ENCODE peak calls at places on chromosomes 1 and 21, in five cellular contexts. D, S, Y, K and M are unnamed samples.
A peak's percentile ranks its signal among the peaks of the same experiment; 100 is the strongest.

GRCh38 chr1:29245876-29246275 is 9.6 kb downstream of the PTPRU start:
- DNase-seq in D (peak; percentile 72), S (peak; percentile 50), Y (no peak), K (no peak), M (no peak)

GRCh38 chr1:84299536-84300260 is 1.8 kb upstream of the SAMD13 start:
- DNase-seq in D (peak; percentile 22), S (no peak), Y (no peak), K (no peak), M (no peak)

GRCh38 chr1:227961651-227962050 is 13.9 kb upstream of the WNT9A start:
- DNase-seq in D (no peak), S (peak; percentile 1), Y (peak; percentile 12), K (no peak), M (no peak)

GRCh38 chr1:68384321-68384813 is 65.4 kb downstream of the RPE65 start:
- DNase-seq in D (peak; percentile 97), S (no peak), Y (no peak), K (peak; percentile 25), M (no peak)

GRCh38 chr1:81174052-81174451 is 626.7 kb upstream of the ADGRL2 start:
- DNase-seq in D (no peak), S (no peak), Y (no peak), K (no peak), M (no peak)

GRCh38 chr1:231382426-231382825 is 39.7 kb downstream of the EGLN1 start:
- DNase-seq in D (no peak), S (no peak), Y (no peak), K (no peak), M (no peak)

GRCh38 chr1:245874942-245875580 is 632.0 kb downstream of the SMYD3 start:
- DNase-seq in D (peak; percentile 100), S (no peak), Y (peak; percentile 79), K (peak; percentile 45), M (no peak)

GRCh38 chr1:114122891-114123621 is 30.6 kb downstream of the SYT6 start:
- DNase-seq in D (peak; percentile 3), S (peak; percentile 32), Y (no peak), K (no peak), M (no peak)

GRCh38 chr1:10598088-10598712 is 123.5 kb downstream of the PEX14 start:
- DNase-seq in D (no peak), S (peak; percentile 27), Y (no peak), K (no peak), M (no peak)

GRCh38 chr1:193539731-193540459 is 353.5 kb upstream of the B3GALT2 start:
- DNase-seq in D (no peak), S (no peak), Y (no peak), K (no peak), M (no peak)

GRCh38 chr1:202112864-202113689 is 9.6 kb upstream of the GPR37L1 start:
- DNase-seq in D (peak; percentile 45), S (no peak), Y (peak; percentile 86), K (no peak), M (no peak)

GRCh38 chr1:151144474-151145157 is 1.8 kb downstream of the SEMA6C start:
- DNase-seq in D (peak; percentile 24), S (peak; percentile 17), Y (no peak), K (no peak), M (no peak)

GRCh38 chr1:9235123-9235513 is 544 bp downstream of the H6PD start:
- DNase-seq in D (peak; percentile 83), S (no peak), Y (peak; percentile 57), K (no peak), M (no peak)

GRCh38 chr1:41338820-41339219 is 22.4 kb upstream of the FOXO6 start:
- DNase-seq in D (no peak), S (peak; percentile 0), Y (no peak), K (no peak), M (no peak)

GRCh38 chr1:193727850-193728249 is 541.4 kb upstream of the B3GALT2 start:
- DNase-seq in D (no peak), S (no peak), Y (no peak), K (no peak), M (no peak)

DNA sequence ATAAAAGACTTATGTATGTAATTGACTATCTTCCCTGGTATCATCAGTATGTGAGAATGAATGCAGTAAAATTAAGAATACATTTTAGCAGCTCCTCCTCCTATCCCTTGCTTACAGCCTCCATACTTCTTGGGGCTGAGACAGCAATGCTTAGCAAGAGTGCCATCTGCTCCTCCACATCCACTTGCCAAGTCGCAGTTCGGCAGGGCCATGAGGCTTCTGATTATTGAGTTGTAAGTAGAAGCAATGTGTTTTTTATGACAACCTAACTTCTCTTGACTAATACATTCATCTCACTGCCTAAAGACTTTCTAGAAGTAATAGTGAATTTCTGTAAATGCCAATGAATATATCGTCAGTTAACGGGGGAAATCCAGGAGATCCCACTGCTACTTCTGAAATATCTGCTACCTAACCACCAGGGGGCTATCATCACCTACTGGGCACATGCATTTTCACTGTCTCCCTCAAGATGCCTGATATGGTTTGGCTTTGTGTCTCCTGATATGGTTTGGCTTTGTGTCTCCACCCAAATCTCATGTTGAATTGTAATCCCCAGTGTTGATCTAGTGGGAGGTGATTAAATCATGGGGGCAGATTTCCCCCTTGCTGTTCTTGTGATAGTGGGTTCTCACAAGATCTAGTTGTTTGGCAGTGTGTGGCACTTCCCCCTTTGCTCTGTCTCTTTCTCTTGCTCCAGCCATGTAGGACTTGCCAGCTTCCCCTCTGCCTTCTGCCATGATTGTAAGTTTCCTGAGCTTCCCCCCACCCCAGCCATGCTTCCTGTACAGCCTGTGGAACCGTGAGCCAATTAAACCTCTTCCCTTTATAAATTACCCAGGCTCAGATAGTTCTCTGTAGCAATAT is 59.6 kb downstream of the EXTL2 start:
- DNase-seq in D (peak; percentile 6), S (peak; percentile 9), Y (no peak), K (no peak), M (no peak)
- TF ChIP-seq CTCF in D (peak; percentile 43), S (peak; percentile 56), Y (no peak), K (no peak), M (no peak)

DNA sequence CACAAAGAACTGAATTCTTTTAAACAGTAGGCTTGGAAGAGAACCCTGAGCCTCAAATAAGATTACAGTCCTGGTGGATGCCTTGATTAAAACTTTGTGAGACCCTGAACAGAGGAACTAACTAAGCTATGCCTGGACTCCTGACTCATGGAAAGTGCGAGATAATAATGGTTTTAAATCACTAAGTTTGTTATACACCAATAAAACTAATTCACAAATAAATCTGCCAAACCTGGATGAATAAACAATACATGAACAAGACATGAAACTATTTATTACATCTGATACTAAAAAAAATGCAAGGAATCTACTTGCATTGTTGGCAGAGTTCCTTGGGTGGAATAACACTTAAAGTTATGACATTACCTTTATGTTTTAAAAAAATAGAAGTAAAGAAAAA is 118.4 kb downstream of the PIGK start:
- DNase-seq in D (peak; percentile 15), S (peak; percentile 64), Y (no peak), K (no peak), M (no peak)
- TF ChIP-seq CTCF in D (no peak), S (no peak), Y (no peak), K (no peak), M (no peak)

GRCh38 chr21:15062566-15062965 is 2.2 kb downstream of the NRIP1 start:
- DNase-seq in D (peak; percentile 37), S (no peak), Y (no peak), K (no peak), M (no peak)
- TF ChIP-seq CTCF in D (no peak), S (no peak), Y (no peak), K (no peak), M (no peak)

DNA sequence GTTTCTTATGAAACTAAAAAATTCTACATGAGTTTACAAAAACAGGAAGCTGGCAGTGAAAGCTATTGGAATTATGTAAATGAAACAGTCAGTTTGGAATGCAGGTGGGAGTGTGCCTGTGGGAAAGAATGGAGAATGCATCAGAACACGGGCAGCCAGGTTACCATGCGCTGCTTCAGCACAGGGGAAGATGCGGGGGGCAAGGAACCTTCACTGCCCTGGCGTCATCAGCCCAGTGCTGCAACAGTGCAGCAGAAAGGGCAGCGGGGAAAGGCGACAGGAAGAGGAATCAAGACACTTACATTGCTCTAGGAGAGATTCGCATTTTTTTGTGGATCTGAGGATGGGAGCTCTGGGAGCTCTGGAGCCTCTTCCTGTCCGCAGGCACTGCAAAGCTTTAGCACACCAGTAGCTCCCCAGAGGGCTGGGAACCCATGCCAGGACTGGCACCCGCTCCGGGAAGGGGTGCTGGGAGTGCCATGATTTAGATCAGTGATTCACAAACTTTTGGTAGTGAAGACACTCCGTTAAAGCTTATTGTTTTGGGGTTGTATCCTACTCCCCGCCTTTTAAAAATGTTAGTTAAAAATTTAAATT is 64.1 kb upstream of the WDR26 start:
- DNase-seq in D (peak; percentile 82), S (peak; percentile 54), Y (no peak), K (no peak), M (no peak)
- TF ChIP-seq CTCF in D (no peak), S (no peak), Y (no peak), K (no peak), M (no peak)

GRCh38 chr21:33399821-33400220 is 3.4 kb upstream of the IFNGR2 start:
- DNase-seq in D (no peak), S (no peak), Y (no peak), K (no peak), M (no peak)

GRCh38 chr21:33403128-33403785 is at the start of gene IFNGR2:
- DNase-seq in D (peak; percentile 52), S (peak; percentile 77), Y (peak; percentile 71), K (no peak), M (no peak)

GRCh38 chr21:33403786-33404571 is 766 bp downstream of the IFNGR2 start:
- DNase-seq in D (peak; percentile 62), S (peak; percentile 68), Y (peak; percentile 73), K (peak; percentile 50), M (no peak)

GRCh38 chr21:33401617-33401967 is 1.6 kb upstream of the IFNGR2 start:
- DNase-seq in D (no peak), S (no peak), Y (no peak), K (peak; percentile 47), M (no peak)

DNA sequence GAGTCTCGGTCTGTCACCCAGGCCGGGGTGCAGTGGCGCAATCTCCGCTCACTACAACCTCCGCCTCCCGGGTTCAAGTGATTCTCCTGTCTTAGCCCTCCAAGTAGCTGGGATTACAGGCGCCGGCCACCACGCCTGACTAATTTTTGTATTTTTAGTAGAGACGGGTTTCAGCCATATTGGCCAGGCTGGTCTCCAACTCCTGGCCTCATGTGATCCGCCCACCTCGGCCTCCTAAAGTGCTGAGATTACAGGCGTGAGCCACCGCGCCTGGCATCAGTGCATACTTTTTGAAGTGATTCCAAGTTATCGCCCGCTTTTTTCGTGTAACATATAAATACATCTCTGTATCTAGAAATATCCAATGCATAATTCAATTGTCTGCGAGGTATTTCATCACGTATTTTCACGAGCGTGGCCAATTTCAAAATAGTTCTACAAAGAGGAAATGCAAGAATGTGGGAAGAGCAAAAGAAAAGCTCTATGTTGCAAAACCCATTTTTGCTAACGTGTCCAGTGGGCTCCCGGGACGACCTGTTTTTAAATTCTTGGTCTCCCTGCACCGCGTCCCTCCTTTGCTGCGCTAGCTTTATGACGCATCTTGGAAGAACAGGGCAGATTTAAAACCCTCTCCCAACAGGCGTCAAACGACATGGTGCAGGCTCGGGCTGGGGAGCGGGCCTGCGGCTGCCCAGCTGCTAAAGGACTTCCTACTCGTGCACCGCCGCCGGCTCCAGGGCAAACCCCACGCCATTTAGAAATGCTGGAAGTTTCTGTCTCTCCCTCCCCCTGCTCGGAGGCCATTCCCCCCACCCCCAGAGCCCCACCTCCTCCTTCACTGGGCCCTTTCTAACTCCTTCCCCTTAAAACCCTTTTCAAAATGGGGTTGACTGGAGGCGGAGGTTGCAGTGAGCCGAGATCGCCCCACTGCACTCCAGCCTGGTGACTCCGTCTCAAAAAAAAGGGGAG is 918 bp upstream of the IFNGR2 start:
- DNase-seq in D (peak; percentile 85), S (peak; percentile 59), Y (peak; percentile 68), K (peak; percentile 83), M (peak; percentile 96)
- TF ChIP-seq CTCF in D (no peak), S (no peak), Y (no peak), K (no peak), M (no peak)

GRCh38 chr1:44677201-44677520 is 2.6 kb downstream of the ARMH1 start:
- DNase-seq in D (peak; percentile 60), S (peak; percentile 37), Y (no peak), K (no peak), M (no peak)
- TF ChIP-seq CTCF in D (peak; percentile 50), S (peak; percentile 65), Y (peak; percentile 90), K (no peak), M (no peak)